ENCODE peak calls at places on chromosomes 2 and 18, in six cellular contexts. X, P, S, J, O and V are unnamed samples.
A peak's percentile ranks its signal among the peaks of the same experiment; 100 is the strongest.

GRCh38 chr18:45464619-45465018 is 150.7 kb upstream of the SLC14A2 start:
- DNase-seq in X (no peak), P (no peak), S (no peak), O (no peak), J (no peak), V (peak; percentile 13)

GRCh38 chr18:12271376-12272235 is 17.4 kb downstream of the CIDEA start:
- DNase-seq in P (peak; percentile 35), X (no peak), J (peak; percentile 25), O (peak; percentile 60), S (peak; percentile 59), V (peak; percentile 83)

GRCh38 chr2:118864207-118864606 is 16.8 kb upstream of the EN1 start:
- DNase-seq in X (no peak), S (no peak), J (no peak), P (no peak), O (no peak), V (no peak)

GRCh38 chr2:190880374-190881073 is at the start of gene GLS:
- DNase-seq in P (peak; percentile 95), J (peak; percentile 94), O (peak; percentile 96), S (peak; percentile 97), X (peak; percentile 95), V (peak; percentile 98)

GRCh38 chr2:9846554-9846953 is 3.3 kb downstream of the TAF1B start:
- DNase-seq in S (no peak), J (no peak), X (no peak), O (peak; percentile 29), P (no peak), V (no peak)

GRCh38 chr2:174752403-174753037 is 11.8 kb downstream of the CHRNA1 start:
- DNase-seq in S (no peak), O (no peak), J (peak; percentile 56), P (no peak), X (no peak), V (no peak)

GRCh38 chr2:204051476-204051875 is 114.9 kb downstream of the ICOS start:
- DNase-seq in S (no peak), X (no peak), P (no peak), J (no peak), O (no peak), V (no peak)

GRCh38 chr2:96164459-96165184 is 19.4 kb upstream of the DUSP2 start:
- DNase-seq in S (no peak), J (peak; percentile 85), X (peak; percentile 45), O (no peak), P (no peak), V (peak; percentile 13)

GRCh38 chr2:211454684-211455083 is 898.3 kb downstream of the CPS1 start:
- DNase-seq in O (no peak), X (no peak), J (no peak), S (no peak), P (no peak), V (no peak)

GRCh38 chr2:8488001-8488738 is 193.7 kb upstream of the ID2 start:
- DNase-seq in P (peak; percentile 42), O (no peak), X (peak; percentile 76), S (no peak), J (peak; percentile 30), V (peak; percentile 46)

GRCh38 chr2:45951025-45951737 is 299.7 kb downstream of the PRKCE start:
- DNase-seq in O (no peak), X (no peak), J (no peak), P (no peak), S (no peak), V (no peak)

GRCh38 chr2:58535182-58535581 is 294.1 kb upstream of the FANCL start:
- DNase-seq in X (no peak), J (no peak), S (no peak), P (no peak), O (no peak), V (no peak)

GRCh38 chr18:28973324-28973723 is 796.4 kb upstream of the CDH2 start:
- DNase-seq in S (no peak), O (no peak), J (no peak), X (no peak), P (no peak), V (no peak)

GRCh38 chr2:28377984-28378678 is 14.5 kb upstream of the FOSL2 start:
- DNase-seq in O (no peak), P (no peak), J (no peak), X (no peak), S (no peak), V (peak; percentile 79)

GRCh38 chr2:23513881-23514793 is 129.2 kb downstream of the KLHL29 start:
- DNase-seq in S (no peak), X (no peak), J (no peak), P (no peak), O (no peak), V (no peak)

GRCh38 chr18:78523850-78524249 is 455.8 kb upstream of the SALL3 start:
- DNase-seq in O (no peak), P (no peak), J (no peak), S (no peak), X (no peak), V (no peak)

GRCh38 chr18:26637324-26637723 is 89.0 kb upstream of the KCTD1 start:
- DNase-seq in S (no peak), J (no peak), P (no peak), X (no peak), O (no peak), V (no peak)
- H3K27ac ChIP-seq in S (no peak overlapping the region), J (no peak overlapping the region), P (no peak overlapping the region), X (no peak overlapping the region), O (no peak overlapping the region), V (no peak overlapping the region)

DNA sequence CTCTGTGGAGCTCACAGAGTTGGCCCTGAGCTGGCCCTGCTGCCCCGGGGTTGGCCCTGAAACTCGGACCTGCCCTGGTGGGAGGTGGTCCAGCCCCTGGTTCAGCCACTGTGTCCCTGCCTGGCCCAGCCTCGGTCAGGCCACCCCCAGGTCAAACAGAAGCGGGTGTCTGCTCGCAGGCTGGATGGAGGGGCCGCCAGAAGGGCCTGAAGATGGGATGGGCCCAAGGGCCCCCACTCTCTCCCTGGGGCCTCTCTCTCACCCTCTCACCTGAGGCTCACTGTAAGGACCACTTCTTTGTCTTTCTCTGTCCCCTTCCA is 25.1 kb upstream of the B3GNT7 start:
- DNase-seq in P (no peak), J (no peak), O (no peak), S (no peak), X (no peak), V (no peak)
- H3K27ac ChIP-seq in P (no peak overlapping the region), J (no peak overlapping the region), O (no peak overlapping the region), S (no peak overlapping the region), X (no peak overlapping the region), V (no peak overlapping the region)

GRCh38 chr2:238854246-238854645 is 6.4 kb downstream of the TWIST2 start:
- DNase-seq in P (no peak), O (no peak), S (no peak), J (no peak), X (no peak), V (no peak)

GRCh38 chr2:238854699-238855111 is 6.8 kb downstream of the TWIST2 start:
- DNase-seq in J (no peak), P (no peak), S (no peak), X (no peak), O (no peak), V (no peak)

GRCh38 chr2:238852186-238852869 is 4.4 kb downstream of the TWIST2 start:
- DNase-seq in J (no peak), X (no peak), S (no peak), O (no peak), P (no peak), V (no peak)

GRCh38 chr2:238853218-238853617 is 5.3 kb downstream of the TWIST2 start:
- DNase-seq in P (no peak), X (no peak), O (no peak), J (no peak), S (no peak), V (no peak)

DNA sequence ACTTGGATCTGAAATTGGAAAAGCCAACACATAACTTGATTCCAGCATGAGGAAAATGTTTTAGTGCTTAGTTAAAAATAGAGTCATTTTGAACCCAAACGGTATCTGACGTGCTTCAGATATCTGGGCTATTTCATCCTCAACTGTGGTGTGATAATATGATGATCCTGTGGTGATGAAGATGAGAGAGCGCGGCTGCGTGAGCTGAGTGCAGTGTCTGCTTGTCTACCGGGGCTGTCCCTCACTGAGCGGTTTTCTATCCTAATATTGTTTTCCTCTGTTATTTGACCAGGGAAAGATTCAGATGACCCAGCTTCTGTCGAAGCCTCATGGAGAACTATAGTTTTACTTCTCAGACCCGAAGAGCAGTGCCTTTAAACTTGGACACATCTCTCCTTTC is 5.8 kb downstream of the TWIST2 start:
- DNase-seq in P (no peak), X (no peak), O (no peak), J (no peak), S (no peak), V (no peak)
- H3K27ac ChIP-seq in P (no peak overlapping the region), X (no peak overlapping the region), O (no peak overlapping the region), J (no peak overlapping the region), S (no peak overlapping the region), V (no peak overlapping the region)

GRCh38 chr2:55103039-55103438 is 52.8 kb upstream of the RTN4 start:
- DNase-seq in O (no peak), P (no peak), S (no peak), X (no peak), J (no peak), V (no peak)
- H3K27ac ChIP-seq in O (peak overlapping the region; percentile 95), P (no peak overlapping the region), S (no peak overlapping the region), X (no peak overlapping the region), J (no peak overlapping the region), V (no peak overlapping the region)

GRCh38 chr2:157779794-157780193 is 96.3 kb downstream of the ACVR1 start:
- DNase-seq in P (no peak), X (no peak), S (no peak), J (no peak), O (no peak), V (no peak)
- H3K27ac ChIP-seq in P (no peak overlapping the region), X (no peak overlapping the region), S (no peak overlapping the region), J (no peak overlapping the region), O (no peak overlapping the region), V (no peak overlapping the region)